ENCODE peak calls at places on chromosomes 1 and 21, in four cellular contexts. D is activated T-cell treated with anti-CD3 and anti-CD28 coated beads for 1 hour, C is T-helper 9 cell, R is GDM1. X is an unnamed sample.

GRCh38 chr1:230425252-230426061 is 675 bp downstream of the PGBD5 start:
- DNase-seq in C (no peak), D (no peak), R (no peak), X (no peak)

GRCh38 chr1:61184035-61184713 is 101.8 kb downstream of the NFIA start:
- DNase-seq in D (no peak), R (no peak), C (no peak), X (no peak)

GRCh38 chr21:38486221-38486620 is 12.1 kb downstream of the ERG start:
- DNase-seq in C (no peak), D (no peak), R (no peak), X (no peak)

GRCh38 chr1:39671793-39672550 is at the start of gene NT5C1A:
- DNase-seq in C (no peak), R (no peak), D (no peak), X (no peak)

GRCh38 chr1:202293620-202294019 is 48.1 kb downstream of the UBE2T start:
- DNase-seq in D (no peak), C (no peak), R (no peak), X (no peak)

GRCh38 chr1:156419863-156420208 is 50.8 kb downstream of the RHBG start:
- DNase-seq in D (peak), C (peak), R (no peak), X (no peak)

GRCh38 chr1:88802950-88803349 is 88.4 kb downstream of the GTF2B start:
- DNase-seq in R (no peak), D (no peak), C (no peak), X (no peak)

GRCh38 chr21:37060296-37060695 is 12.6 kb downstream of the PIGP start:
- DNase-seq in R (no peak), C (no peak), D (no peak), X (no peak)